ENCODE peak calls at places on chromosomes 1 and 21, in nine cellular contexts. A, T, Q, V, H, I, L, C and R are unnamed samples.

GRCh38 chr1:104629589-104629988 is 879.9 kb downstream of the AMY1C start:
- DNase-seq in Q (no peak), C (no peak), T (no peak), A (no peak), L (no peak), H (no peak), I (no peak), V (no peak), R (no peak)

GRCh38 chr1:8880068-8880676 is 1.7 kb upstream of the ENO1 start:
- DNase-seq in V (no peak), H (peak), I (peak), C (peak), Q (no peak), A (no peak), T (peak), L (peak), R (no peak)

GRCh38 chr1:54606990-54607325 is 16.4 kb downstream of the FAM151A start:
- DNase-seq in A (no peak), Q (no peak), I (no peak), V (peak), H (no peak), L (no peak), C (no peak), T (no peak), R (no peak)

GRCh38 chr1:201020647-201021332 is 2.7 kb downstream of the KIF21B start:
- DNase-seq in L (peak), A (peak), C (peak), V (no peak), T (no peak), Q (peak), I (peak), H (peak), R (no peak)

GRCh38 chr1:174157157-174157806 is 2.0 kb upstream of the RABGAP1L start:
- DNase-seq in Q (no peak), L (no peak), V (no peak), A (no peak), I (no peak), T (no peak), C (peak), H (no peak), R (no peak)

GRCh38 chr21:34807881-34808568 is 139.2 kb downstream of the CLIC6 start:
- DNase-seq in I (peak), Q (no peak), H (no peak), C (peak), V (no peak), A (no peak), L (peak), T (peak), R (peak)

GRCh38 chr1:45643978-45644377 is 20.1 kb upstream of the CCDC17 start:
- DNase-seq in A (no peak), L (no peak), C (no peak), H (no peak), T (no peak), V (no peak), I (no peak), Q (no peak), R (no peak)

GRCh38 chr1:26321315-26322041 is 3.7 kb downstream of the CD52 start:
- DNase-seq in C (peak), I (peak), T (peak), V (peak), A (peak), L (peak), H (peak), Q (peak), R (no peak)

GRCh38 chr1:213247038-213247437 is 196.0 kb downstream of the RPS6KC1 start:
- DNase-seq in H (no peak), V (no peak), C (no peak), Q (no peak), T (no peak), I (no peak), L (no peak), A (no peak), R (no peak)

GRCh38 chr1:147598631-147599361 is 57.5 kb downstream of the BCL9 start:
- DNase-seq in I (peak), C (peak), L (no peak), H (no peak), A (peak), V (peak), T (peak), Q (peak), R (no peak)

GRCh38 chr1:1230656-1231399 is 973 bp downstream of the SDF4 start:
- DNase-seq in C (no peak), L (no peak), T (peak), V (no peak), A (no peak), Q (no peak), I (peak), H (peak), R (no peak)

GRCh38 chr1:3628445-3628844 is 3.6 kb downstream of the TPRG1L start:
- DNase-seq in T (no peak), I (no peak), L (no peak), A (no peak), H (peak), C (no peak), Q (no peak), V (no peak), R (no peak)

GRCh38 chr1:154747841-154748766 is 122.0 kb downstream of the KCNN3 start:
- DNase-seq in H (no peak), L (no peak), I (peak), Q (peak), V (no peak), A (no peak), C (peak), T (no peak), R (no peak)

GRCh38 chr21:21971384-21971783 is 973.2 kb downstream of the NCAM2 start:
- DNase-seq in V (no peak), C (no peak), I (no peak), L (no peak), A (no peak), Q (no peak), T (no peak), H (no peak), R (no peak)

GRCh38 chr1:226474041-226474440 is 66.1 kb upstream of the PARP1 start:
- DNase-seq in I (no peak), H (no peak), V (no peak), L (no peak), T (no peak), Q (no peak), A (peak), C (no peak), R (no peak)

GRCh38 chr1:157274698-157275534 is 136.7 kb upstream of the ETV3 start:
- DNase-seq in C (no peak), L (peak), T (peak), A (no peak), H (peak), Q (no peak), V (no peak), I (peak), R (no peak)

GRCh38 chr1:233138794-233139544 is 156.6 kb downstream of the PCNX2 start:
- DNase-seq in V (no peak), C (no peak), Q (no peak), A (no peak), H (no peak), L (no peak), I (no peak), T (no peak), R (no peak)

GRCh38 chr1:243407284-243408018 is 151.6 kb downstream of the SDCCAG8 start:
- DNase-seq in V (no peak), I (peak), L (peak), A (no peak), T (no peak), Q (no peak), H (peak), C (no peak), R (no peak)

GRCh38 chr1:98661544-98662353 is at the start of gene SNX7:
- DNase-seq in A (peak), V (peak), Q (peak), I (peak), H (peak), L (peak), T (peak), C (peak), R (peak)

GRCh38 chr1:9269078-9269501 is 23.6 kb upstream of the SPSB1 start:
- DNase-seq in H (no peak), T (no peak), A (no peak), V (no peak), C (no peak), L (no peak), Q (no peak), I (no peak), R (no peak)

GRCh38 chr1:74733616-74734484 is 898 bp downstream of the TYW3 start:
- DNase-seq in A (no peak), Q (peak), H (peak), C (peak), L (peak), V (no peak), T (peak), I (peak), R (no peak)

GRCh38 chr1:154937051-154937987 is 800 bp upstream of the PMVK start:
- DNase-seq in L (peak), I (peak), A (peak), V (peak), C (peak), T (peak), Q (peak), H (peak), R (peak)

GRCh38 chr1:10677508-10678364 is 118.7 kb downstream of the CASZ1 start:
- DNase-seq in C (no peak), L (no peak), Q (no peak), I (no peak), T (no peak), A (no peak), H (no peak), V (no peak), R (no peak)

GRCh38 chr1:115186871-115187270 is 97.6 kb upstream of the TSPAN2 start:
- DNase-seq in C (no peak), A (no peak), I (no peak), T (no peak), V (no peak), Q (no peak), H (no peak), L (no peak), R (no peak)

GRCh38 chr1:115189814-115190541 is 100.7 kb upstream of the TSPAN2 start:
- DNase-seq in A (no peak), T (peak), H (peak), I (peak), Q (no peak), V (no peak), C (no peak), L (peak), R (no peak)

GRCh38 chr1:115190766-115191165 is 101.5 kb upstream of the TSPAN2 start:
- DNase-seq in T (no peak), I (no peak), Q (no peak), V (no peak), A (no peak), H (no peak), L (no peak), C (no peak), R (no peak)

GRCh38 chr1:115191691-115192090 is 102.4 kb upstream of the TSPAN2 start:
- DNase-seq in V (no peak), L (no peak), A (no peak), I (no peak), C (no peak), Q (no peak), H (no peak), T (no peak), R (no peak)

DNA sequence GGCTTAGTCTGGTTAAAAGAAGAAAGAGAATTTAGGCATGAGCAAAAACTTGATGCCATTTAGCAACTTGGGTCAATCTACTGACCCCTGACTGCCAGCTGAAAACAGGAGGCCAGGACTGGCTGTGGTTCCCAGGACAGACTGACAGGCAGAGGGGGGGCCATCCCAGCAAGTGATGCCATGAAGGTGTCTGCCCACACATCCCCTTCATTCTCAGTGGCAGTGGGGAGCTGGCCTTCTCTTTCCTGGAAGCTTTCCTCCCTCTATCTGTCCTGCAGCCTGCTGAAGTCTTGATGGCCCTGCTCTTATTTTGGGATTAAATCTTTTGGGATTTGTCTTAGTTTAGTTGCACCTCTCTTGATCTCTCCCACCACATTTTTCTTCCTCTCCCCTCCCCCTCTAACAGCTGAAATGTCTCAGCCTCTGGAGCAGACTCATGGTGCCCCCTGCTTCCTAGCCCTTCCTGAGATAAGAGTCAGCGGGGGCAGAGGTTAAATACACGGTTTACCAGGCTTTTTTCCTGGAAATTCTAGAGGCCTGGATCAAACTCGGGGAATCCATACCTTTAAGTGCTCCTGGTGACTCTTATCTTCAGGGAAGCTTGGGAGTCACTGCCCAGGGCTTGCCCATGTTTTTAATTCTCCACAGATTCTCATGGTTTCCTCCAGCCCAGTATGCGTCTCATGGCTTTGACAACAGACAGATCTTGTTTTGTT is 99.5 kb upstream of the TSPAN2 start:
- DNase-seq in I (no peak), C (no peak), A (no peak), L (no peak), T (no peak), Q (no peak), V (no peak), H (peak), R (no peak)
- H3K27ac ChIP-seq in I (no peak), C (no peak), A (no peak), L (peak), T (no peak), Q (no peak), V (no peak), H (no peak), R (peak)

DNA sequence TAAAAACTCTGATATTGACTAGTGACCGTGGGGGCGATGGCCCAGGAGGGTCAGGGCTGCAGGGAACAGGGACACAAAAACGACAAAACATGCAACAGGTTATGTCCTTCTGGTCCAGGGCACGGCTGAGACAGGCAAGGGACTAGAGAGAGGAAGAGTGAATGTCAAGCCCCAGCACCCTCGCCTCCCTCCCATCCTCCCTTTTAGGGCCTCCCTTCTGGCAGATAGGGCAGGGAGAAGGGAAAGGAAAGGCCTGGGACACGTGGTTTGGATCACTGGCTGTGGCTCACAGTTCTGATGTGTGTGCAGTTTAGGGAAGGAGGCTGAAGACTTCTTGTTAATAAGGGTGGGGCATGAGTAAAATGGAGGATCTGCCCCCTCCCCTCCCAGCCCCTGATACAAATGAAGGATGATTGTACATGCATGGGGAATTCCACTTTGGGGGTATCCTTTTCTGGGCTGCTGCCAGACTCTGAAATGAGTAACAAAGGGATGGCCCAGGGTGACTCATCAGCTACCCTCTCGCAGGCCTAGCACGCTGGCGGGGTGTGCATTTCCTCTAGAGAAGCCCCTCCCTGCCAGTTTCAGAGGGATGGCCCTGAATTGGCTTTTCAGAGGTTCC is 14.2 kb downstream of the CAPN2 start:
- DNase-seq in Q (peak), A (no peak), H (peak), L (peak), T (peak), C (peak), I (peak), V (peak), R (peak)
- H3K27ac ChIP-seq in Q (peak), A (peak), H (peak), L (peak), T (peak), C (peak), I (peak), V (peak), R (peak)

DNA sequence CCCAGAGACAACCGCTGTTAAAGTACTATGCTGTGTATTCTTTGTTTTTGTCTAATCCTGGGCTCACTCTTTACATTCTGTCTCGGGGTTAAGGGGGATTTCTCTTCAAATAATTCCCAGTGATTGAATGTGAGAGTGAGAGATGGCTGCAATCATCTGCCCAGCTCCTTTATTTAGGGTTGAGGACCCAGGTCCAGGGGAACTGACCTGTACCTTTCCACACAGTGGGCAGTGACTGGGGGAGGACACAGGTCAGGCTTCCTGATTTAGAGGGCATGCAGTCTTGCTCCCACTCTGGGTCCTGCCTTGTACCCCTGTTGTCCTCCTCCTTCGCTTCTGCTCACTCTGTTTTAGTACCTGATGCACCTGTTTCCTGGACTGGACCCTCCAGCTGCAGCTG is 22.0 kb downstream of the PHGDH start:
- DNase-seq in H (no peak), T (no peak), A (no peak), Q (no peak), L (no peak), I (no peak), C (no peak), V (no peak), R (no peak)
- H3K27ac ChIP-seq in H (no peak), T (no peak), A (peak), Q (no peak), L (no peak), I (no peak), C (no peak), V (no peak), R (no peak)

GRCh38 chr1:207077012-207077411 is 11.6 kb upstream of the C4BPB start:
- DNase-seq in I (no peak), H (no peak), Q (no peak), C (no peak), V (no peak), L (no peak), T (no peak), A (no peak), R (no peak)
- H3K27ac ChIP-seq in I (no peak), H (no peak), Q (no peak), C (no peak), V (no peak), L (no peak), T (no peak), A (no peak), R (no peak)

GRCh38 chr21:14888202-14888601 is 176.6 kb downstream of the NRIP1 start:
- DNase-seq in T (no peak), C (no peak), H (no peak), V (no peak), A (no peak), L (no peak), Q (no peak), I (no peak), R (no peak)
- H3K27ac ChIP-seq in T (peak), C (no peak), H (no peak), V (no peak), A (no peak), L (no peak), Q (peak), I (no peak), R (no peak)

DNA sequence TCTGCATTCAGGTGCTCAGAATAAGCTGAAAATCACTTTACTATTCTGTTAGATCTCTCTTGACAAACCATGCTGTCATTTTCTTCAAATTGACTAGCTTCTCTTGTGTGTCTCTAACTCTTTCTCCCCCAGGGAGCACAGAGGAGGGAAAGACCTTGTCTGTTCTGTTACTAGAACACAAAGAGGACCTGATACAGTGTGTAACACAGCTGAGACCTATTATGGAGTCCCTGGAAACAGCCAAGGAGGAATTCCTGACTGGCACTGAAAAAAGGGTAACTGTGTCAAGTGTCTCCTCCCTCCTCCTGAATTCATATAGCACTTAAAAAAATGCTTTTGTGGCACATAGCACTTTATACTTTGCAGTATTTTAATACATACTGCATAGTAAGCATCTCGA is 50.5 kb downstream of the ZBTB40 start:
- DNase-seq in I (no peak), H (no peak), Q (no peak), A (no peak), L (no peak), C (no peak), V (no peak), T (no peak), R (no peak)
- H3K27ac ChIP-seq in I (no peak), H (no peak), Q (no peak), A (no peak), L (no peak), C (no peak), V (no peak), T (no peak), R (no peak)

DNA sequence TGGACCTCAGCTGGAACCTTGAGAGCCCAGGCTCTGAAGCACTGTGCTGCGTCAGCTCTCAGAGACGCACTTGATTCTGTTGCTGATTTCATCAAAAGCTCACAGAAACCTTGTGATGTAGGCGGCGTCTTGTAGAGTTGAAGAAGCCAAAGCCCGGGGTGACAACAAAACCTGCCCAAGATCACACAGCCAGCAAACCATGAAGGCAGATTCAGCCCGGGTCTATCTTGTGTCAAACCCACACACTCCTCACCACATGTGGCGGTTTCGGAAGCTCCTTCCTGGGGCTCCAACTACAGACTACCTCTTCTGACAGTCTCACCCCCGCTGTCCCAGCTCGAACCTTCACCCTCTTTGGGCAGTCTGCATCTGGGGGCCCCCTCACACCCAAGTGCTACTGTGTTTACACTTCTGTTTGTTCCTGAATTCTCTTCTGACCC is 50.4 kb downstream of the TENT5C start:
- DNase-seq in L (no peak), H (no peak), C (peak), I (no peak), Q (peak), A (no peak), V (no peak), T (no peak), R (no peak)
- H3K27ac ChIP-seq in L (no peak), H (no peak), C (peak), I (no peak), Q (peak), A (no peak), V (no peak), T (no peak), R (no peak)

GRCh38 chr1:234863596-234863995 is 253.6 kb upstream of the IRF2BP2 start:
- DNase-seq in H (no peak), Q (no peak), A (no peak), C (no peak), T (peak), V (no peak), I (peak), L (peak), R (no peak)

GRCh38 chr1:234862360-234862943 is 252.5 kb upstream of the IRF2BP2 start:
- DNase-seq in A (no peak), V (no peak), C (no peak), H (no peak), T (no peak), I (no peak), L (no peak), Q (no peak), R (no peak)

GRCh38 chr1:234865171-234866006 is 255.4 kb upstream of the IRF2BP2 start:
- DNase-seq in L (no peak), T (no peak), Q (no peak), V (no peak), A (no peak), I (no peak), C (no peak), H (no peak), R (no peak)

GRCh38 chr1:234862944-234863515 is 253.1 kb upstream of the IRF2BP2 start:
- DNase-seq in A (peak), T (peak), C (no peak), I (no peak), L (no peak), V (peak), H (no peak), Q (no peak), R (no peak)

GRCh38 chr1:234864116-234864515 is 254.1 kb upstream of the IRF2BP2 start:
- DNase-seq in T (no peak), V (no peak), I (no peak), H (no peak), C (no peak), L (no peak), Q (no peak), A (no peak), R (no peak)
- H3K27ac ChIP-seq in T (no peak), V (peak), I (no peak), H (no peak), C (no peak), L (peak), Q (peak), A (no peak), R (no peak)